ENCODE peak calls at places on chromosomes 2 and 18, in eight cellular contexts. V is spleen, G is colonic mucosa, D is tibial artery, N is HepG2, X is transverse colon, Q is hepatocyte, C is testis. T is an unnamed sample.

GRCh38 chr2:50591642-50592041 is 440.3 kb downstream of the NRXN1 start:
- DNase-seq in V (no peak), G (no peak), D (no peak), N (no peak), X (no peak), Q (no peak), C (no peak), T (no peak)

GRCh38 chr18:25229080-25229479 is 122.9 kb downstream of the ZNF521 start:
- DNase-seq in V (no peak), G (no peak), D (no peak), N (no peak), X (no peak), Q (peak; percentile 34), C (no peak), T (no peak)

GRCh38 chr2:197189770-197190434 is 120.7 kb downstream of the ANKRD44 start:
- DNase-seq in V (no peak), G (no peak), D (no peak), N (no peak), X (no peak), Q (no peak), C (no peak), T (no peak)

GRCh38 chr18:79599503-79599931 is 80.1 kb upstream of the CTDP1 start:
- DNase-seq in V (peak; percentile 68), G (no peak), D (peak; percentile 53), N (no peak), X (peak; percentile 4), Q (no peak), C (no peak), T (no peak)

GRCh38 chr2:9273496-9273895 is 66.9 kb downstream of the ASAP2 start:
- DNase-seq in V (no peak), G (no peak), D (no peak), N (no peak), X (no peak), Q (no peak), C (no peak), T (no peak)

GRCh38 chr2:233029321-233029720 is 3.2 kb upstream of the NEU2 start:
- DNase-seq in V (no peak), G (no peak), D (no peak), N (no peak), X (no peak), Q (no peak), C (no peak), T (no peak)

GRCh38 chr2:102063360-102063947 is 71.7 kb downstream of the IL1R2 start:
- DNase-seq in V (no peak), G (peak; percentile 52), D (peak; percentile 91), N (no peak), X (peak; percentile 43), Q (peak; percentile 54), C (peak; percentile 91), T (no peak)

GRCh38 chr2:38374978-38375377 is 2.1 kb downstream of the ATL2 start:
- DNase-seq in V (no peak), G (no peak), D (no peak), N (no peak), X (no peak), Q (no peak), C (no peak), T (no peak)

GRCh38 chr2:118980573-118980972 is 38.6 kb downstream of the MARCO start:
- DNase-seq in V (no peak), G (no peak), D (no peak), N (no peak), X (no peak), Q (no peak), C (no peak), T (no peak)

GRCh38 chr2:66866331-66867037 is 431.6 kb downstream of the MEIS1 start:
- DNase-seq in V (no peak), G (no peak), D (no peak), N (no peak), X (no peak), Q (no peak), C (no peak), T (no peak)

GRCh38 chr2:105598853-105599252 is 145.9 kb upstream of the NCK2 start:
- DNase-seq in V (no peak), G (no peak), D (no peak), N (no peak), X (no peak), Q (no peak), C (no peak), T (no peak)

GRCh38 chr2:218990052-218990451 is 3.2 kb downstream of the CRYBA2 start:
- DNase-seq in V (peak; percentile 58), G (no peak), D (no peak), N (no peak), X (no peak), Q (no peak), C (no peak), T (no peak)

GRCh38 chr2:211033765-211034164 is 477.4 kb downstream of the CPS1 start:
- DNase-seq in V (no peak), G (no peak), D (no peak), N (peak; percentile 35), X (no peak), Q (peak; percentile 20), C (no peak), T (no peak)

GRCh38 chr2:72927619-72928537 is 10.6 kb downstream of the EMX1 start:
- DNase-seq in V (peak; percentile 47), G (no peak), D (no peak), N (no peak), X (peak; percentile 7), Q (no peak), C (no peak), T (no peak)
- H3K27me3 ChIP-seq in V (peaks cover 61% of the 10 kb centered on the region), G (peaks cover 58% of the 10 kb centered on the region), D (peaks cover 75% of the 10 kb centered on the region), N (peaks cover 2% of the 10 kb centered on the region), X (peaks cover 81% of the 10 kb centered on the region), Q (peaks cover 84% of the 10 kb centered on the region), C (no peaks in the 10 kb centered on the region), T (peaks cover 42% of the 10 kb centered on the region)

GRCh38 chr2:95274291-95275150 is at the start of gene PROM2:
- DNase-seq in V (peak; percentile 62), G (peak; percentile 91), D (peak; percentile 62), N (no peak), X (peak; percentile 88), Q (peak; percentile 53), C (no peak), T (no peak)

GRCh38 chr2:95271381-95271971 is 2.8 kb upstream of the PROM2 start:
- DNase-seq in V (peak; percentile 49), G (peak; percentile 16), D (peak; percentile 40), N (no peak), X (no peak), Q (no peak), C (no peak), T (no peak)

GRCh38 chr2:95272299-95272751 is 1.9 kb upstream of the PROM2 start:
- DNase-seq in V (peak; percentile 64), G (peak; percentile 10), D (peak; percentile 21), N (no peak), X (no peak), Q (no peak), C (peak; percentile 6), T (no peak)

GRCh38 chr2:95273911-95274290 is 348 bp upstream of the PROM2 start:
- DNase-seq in V (peak; percentile 64), G (no peak), D (no peak), N (no peak), X (no peak), Q (no peak), C (no peak), T (no peak)

GRCh38 chr2:95272781-95273180 is 1.5 kb upstream of the PROM2 start:
- DNase-seq in V (peak; percentile 30), G (peak; percentile 8), D (no peak), N (no peak), X (no peak), Q (no peak), C (peak; percentile 2), T (no peak)
- H3K27ac ChIP-seq in V (no peak overlapping the region), G (no peak overlapping the region), D (no peak overlapping the region), N (no peak overlapping the region), X (no peak overlapping the region), Q (no peak overlapping the region), C (no peak overlapping the region), T (no peak overlapping the region)

DNA sequence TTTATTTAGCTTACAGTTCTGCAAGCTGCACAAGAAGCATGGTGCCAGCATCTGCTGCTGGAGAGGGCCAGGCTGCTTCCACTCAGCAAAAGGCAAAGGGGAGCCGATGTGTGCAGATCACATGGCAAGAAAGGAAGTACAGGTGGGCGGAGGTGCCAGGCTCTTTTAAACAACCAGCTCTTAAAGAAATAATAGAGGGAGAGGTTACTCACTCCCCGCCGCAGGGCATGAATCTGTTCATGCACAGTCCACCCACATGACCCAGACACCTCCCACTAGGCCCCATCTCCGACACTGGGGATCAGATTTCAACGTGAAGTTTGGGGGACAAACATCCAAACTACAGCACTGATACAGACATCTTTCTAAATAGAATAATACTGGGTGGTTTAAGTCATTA is 105.8 kb downstream of the MTCL1 start:
- DNase-seq in V (no peak), G (no peak), D (no peak), N (no peak), X (no peak), Q (no peak), C (no peak), T (no peak)
- H3K27me3 ChIP-seq in V (no peaks in the 10 kb centered on the region), G (no peaks in the 10 kb centered on the region), D (no peaks in the 10 kb centered on the region), N (no peaks in the 10 kb centered on the region), X (no peaks in the 10 kb centered on the region), Q (no peaks in the 10 kb centered on the region), C (no peaks in the 10 kb centered on the region), T (no peaks in the 10 kb centered on the region)

DNA sequence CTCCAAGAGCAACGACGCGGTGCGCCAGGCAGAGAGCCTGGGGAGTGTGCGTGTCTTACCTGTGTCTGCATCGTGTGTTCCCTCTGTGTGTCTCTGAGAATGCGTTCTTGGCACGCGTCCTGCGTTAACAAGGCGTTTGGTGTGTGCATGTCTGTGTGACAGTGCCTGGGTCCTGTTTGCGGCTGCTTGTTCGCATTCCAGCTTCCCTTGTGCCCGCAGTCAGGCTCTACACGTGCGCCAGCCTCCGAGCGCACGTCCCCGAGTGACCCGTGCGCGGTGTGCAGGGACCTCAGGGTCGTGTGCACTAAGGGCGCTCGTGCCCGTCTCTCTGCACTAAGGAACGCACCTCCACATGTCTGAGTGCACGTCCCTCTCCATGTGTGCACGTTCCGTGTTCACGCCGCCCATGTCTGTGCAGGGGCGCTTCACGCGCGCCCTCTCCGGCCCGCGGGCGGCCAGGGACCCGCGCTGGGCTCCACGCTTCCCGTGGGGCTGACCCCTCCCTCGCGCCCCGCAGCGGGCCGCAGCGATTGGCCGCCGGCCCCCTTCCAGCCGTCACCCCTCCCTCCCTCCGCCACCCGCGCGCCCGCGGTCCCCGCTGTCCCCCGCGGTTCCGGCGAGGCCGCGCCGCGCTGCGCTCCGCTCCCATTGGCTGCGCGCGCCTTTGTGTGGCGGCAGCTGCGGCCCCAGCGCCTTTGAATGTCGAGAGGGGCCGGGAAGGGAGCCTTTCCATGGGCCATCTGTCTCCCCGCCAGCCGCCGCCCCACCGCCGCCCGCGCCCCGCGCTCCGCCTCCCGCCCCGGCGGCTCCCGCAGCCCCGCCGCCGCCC is 229.4 kb downstream of the HAUS1 start:
- DNase-seq in V (peak; percentile 80), G (no peak), D (peak; percentile 40), N (no peak), X (no peak), Q (peak; percentile 37), C (peak; percentile 30), T (no peak)
- H3K27ac ChIP-seq in V (peak overlapping the region; percentile 81), G (no peak overlapping the region), D (no peak overlapping the region), N (no peak overlapping the region), X (no peak overlapping the region), Q (no peak overlapping the region), C (no peak overlapping the region), T (no peak overlapping the region)

T was measured in effector memory CD4-positive, alpha-beta T cell.